ENCODE peak calls at places on chromosomes 12 and 14, in ten cellular contexts. One of them, this sample, is unnamed.

GRCh38 chr14:37197421-37198272 is at the start of gene MIPOL1:
- DNase-seq in brain microvascular endothelial cell: peak
- DNase-seq in lower leg skin: peak
- DNase-seq in stimulated activated CD8-positive, alpha-beta memory T cell treated with anti-CD3 and anti-CD28 coated beads, Interleukin-2, amount 100 ng/mL, for 48 hours: peak
- DNase-seq in SJSA1: peak
- DNase-seq in glutamatergic neuron: peak
- DNase-seq in AG10803: peak
- DNase-seq in cardiac fibroblast: peak
- DNase-seq in type B pancreatic cell: peak
- DNase-seq in GDM1: no peak
- DNase-seq in this sample: peak

GRCh38 chr14:46054526-46054925 is 597.1 kb downstream of the RPL10L start:
- DNase-seq in brain microvascular endothelial cell: peak
- DNase-seq in lower leg skin: no peak
- DNase-seq in stimulated activated CD8-positive, alpha-beta memory T cell treated with anti-CD3 and anti-CD28 coated beads, Interleukin-2, amount 100 ng/mL, for 48 hours: no peak
- DNase-seq in SJSA1: peak
- DNase-seq in glutamatergic neuron: no peak
- DNase-seq in AG10803: peak
- DNase-seq in cardiac fibroblast: peak
- DNase-seq in type B pancreatic cell: no peak
- DNase-seq in GDM1: no peak
- DNase-seq in this sample: peak

GRCh38 chr12:119182701-119183493 is 4.2 kb downstream of the HSPB8 start:
- DNase-seq in brain microvascular endothelial cell: peak
- DNase-seq in lower leg skin: no peak
- DNase-seq in stimulated activated CD8-positive, alpha-beta memory T cell treated with anti-CD3 and anti-CD28 coated beads, Interleukin-2, amount 100 ng/mL, for 48 hours: no peak
- DNase-seq in SJSA1: no peak
- DNase-seq in glutamatergic neuron: no peak
- DNase-seq in AG10803: no peak
- DNase-seq in cardiac fibroblast: peak
- DNase-seq in type B pancreatic cell: no peak
- DNase-seq in GDM1: no peak
- DNase-seq in this sample: no peak

GRCh38 chr14:73783107-73783727 is 68.4 kb upstream of the PTGR2 start:
- DNase-seq in brain microvascular endothelial cell: no peak
- DNase-seq in lower leg skin: no peak
- DNase-seq in stimulated activated CD8-positive, alpha-beta memory T cell treated with anti-CD3 and anti-CD28 coated beads, Interleukin-2, amount 100 ng/mL, for 48 hours: no peak
- DNase-seq in SJSA1: peak
- DNase-seq in glutamatergic neuron: no peak
- DNase-seq in AG10803: no peak
- DNase-seq in cardiac fibroblast: no peak
- DNase-seq in type B pancreatic cell: no peak
- DNase-seq in GDM1: no peak
- DNase-seq in this sample: no peak

GRCh38 chr12:62744551-62744950 is 190.4 kb downstream of the PPM1H start:
- DNase-seq in brain microvascular endothelial cell: peak
- DNase-seq in lower leg skin: peak
- DNase-seq in stimulated activated CD8-positive, alpha-beta memory T cell treated with anti-CD3 and anti-CD28 coated beads, Interleukin-2, amount 100 ng/mL, for 48 hours: no peak
- DNase-seq in SJSA1: peak
- DNase-seq in glutamatergic neuron: no peak
- DNase-seq in AG10803: peak
- DNase-seq in cardiac fibroblast: peak
- DNase-seq in type B pancreatic cell: no peak
- DNase-seq in GDM1: no peak
- DNase-seq in this sample: peak

GRCh38 chr12:111221296-111222026 is 147.4 kb downstream of the PHETA1 start:
- DNase-seq in brain microvascular endothelial cell: no peak
- DNase-seq in lower leg skin: no peak
- DNase-seq in stimulated activated CD8-positive, alpha-beta memory T cell treated with anti-CD3 and anti-CD28 coated beads, Interleukin-2, amount 100 ng/mL, for 48 hours: no peak
- DNase-seq in SJSA1: no peak
- DNase-seq in glutamatergic neuron: no peak
- DNase-seq in AG10803: no peak
- DNase-seq in cardiac fibroblast: no peak
- DNase-seq in type B pancreatic cell: no peak
- DNase-seq in GDM1: no peak
- DNase-seq in this sample: peak

GRCh38 chr12:114666746-114667668 is 17.0 kb downstream of the TBX3 start:
- DNase-seq in brain microvascular endothelial cell: no peak
- DNase-seq in lower leg skin: no peak
- DNase-seq in stimulated activated CD8-positive, alpha-beta memory T cell treated with anti-CD3 and anti-CD28 coated beads, Interleukin-2, amount 100 ng/mL, for 48 hours: no peak
- DNase-seq in SJSA1: no peak
- DNase-seq in glutamatergic neuron: peak
- DNase-seq in AG10803: no peak
- DNase-seq in cardiac fibroblast: no peak
- DNase-seq in type B pancreatic cell: no peak
- DNase-seq in GDM1: no peak
- DNase-seq in this sample: no peak

GRCh38 chr12:3223601-3224529 is 146.7 kb downstream of the TSPAN9 start:
- DNase-seq in brain microvascular endothelial cell: no peak
- DNase-seq in lower leg skin: no peak
- DNase-seq in stimulated activated CD8-positive, alpha-beta memory T cell treated with anti-CD3 and anti-CD28 coated beads, Interleukin-2, amount 100 ng/mL, for 48 hours: no peak
- DNase-seq in SJSA1: no peak
- DNase-seq in glutamatergic neuron: no peak
- DNase-seq in AG10803: no peak
- DNase-seq in cardiac fibroblast: no peak
- DNase-seq in type B pancreatic cell: no peak
- DNase-seq in GDM1: no peak
- DNase-seq in this sample: no peak

GRCh38 chr12:50633950-50634349 is 129.2 kb downstream of the DIP2B start:
- DNase-seq in brain microvascular endothelial cell: peak
- DNase-seq in lower leg skin: no peak
- DNase-seq in stimulated activated CD8-positive, alpha-beta memory T cell treated with anti-CD3 and anti-CD28 coated beads, Interleukin-2, amount 100 ng/mL, for 48 hours: no peak
- DNase-seq in SJSA1: peak
- DNase-seq in glutamatergic neuron: no peak
- DNase-seq in AG10803: peak
- DNase-seq in cardiac fibroblast: peak
- DNase-seq in type B pancreatic cell: no peak
- DNase-seq in GDM1: no peak
- DNase-seq in this sample: no peak